ENCODE peak calls at places on chromosomes 11 and 22, in ten cellular contexts. B, O, M, N, F, Q, P, E, G and U are unnamed samples.

GRCh38 chr11:57349491-57350274 is 11.5 kb downstream of the P2RX3 start:
- DNase-seq in F (peak; percentile 71), G (peak; percentile 94), P (peak; percentile 24), M (peak; percentile 36), Q (peak; percentile 48), B (peak; percentile 83), N (no peak), O (peak; percentile 67), E (peak; percentile 51), U (peak; percentile 21)

GRCh38 chr11:104320956-104321355 is 157.0 kb upstream of the PDGFD start:
- DNase-seq in G (no peak), N (no peak), Q (no peak), P (no peak), F (no peak), E (no peak), O (no peak), B (no peak), M (no peak), U (no peak)

GRCh38 chr11:72844356-72844755 is 30.1 kb downstream of the ATG16L2 start:
- DNase-seq in Q (no peak), O (no peak), F (no peak), B (no peak), G (no peak), P (no peak), N (no peak), E (no peak), M (no peak), U (peak; percentile 90)

GRCh38 chr11:65134952-65135632 is 773 bp upstream of the SYVN1 start:
- DNase-seq in P (peak; percentile 91), M (peak; percentile 69), G (peak; percentile 90), Q (peak; percentile 97), E (peak; percentile 88), N (peak; percentile 84), O (peak; percentile 87), B (peak; percentile 92), F (peak; percentile 96), U (peak; percentile 96)

GRCh38 chr11:3994030-3994640 is 100.5 kb upstream of the RRM1 start:
- DNase-seq in P (no peak), O (no peak), Q (peak; percentile 21), G (no peak), N (no peak), F (no peak), B (no peak), M (no peak), E (no peak), U (no peak)

GRCh38 chr22:37896181-37896592 is 9.9 kb upstream of the MICALL1 start:
- DNase-seq in O (no peak), M (no peak), G (no peak), B (no peak), N (no peak), E (no peak), F (no peak), P (no peak), Q (no peak), U (no peak)

GRCh38 chr22:35549338-35549737 is 8.7 kb downstream of the RASD2 start:
- DNase-seq in N (no peak), O (no peak), G (no peak), B (peak; percentile 77), P (peak; percentile 29), E (peak; percentile 54), Q (no peak), F (peak; percentile 38), M (no peak), U (no peak)

GRCh38 chr11:61553373-61554171 is 27.3 kb downstream of the SYT7 start:
- DNase-seq in G (no peak), B (no peak), Q (no peak), E (no peak), M (no peak), O (no peak), N (no peak), P (no peak), F (peak; percentile 87), U (no peak)

GRCh38 chr11:57496109-57496820 is 19.2 kb downstream of the SLC43A1 start:
- DNase-seq in P (no peak), E (no peak), Q (no peak), N (no peak), M (no peak), O (no peak), B (no peak), G (no peak), F (peak; percentile 62), U (no peak)